ENCODE peak calls at places on chromosome 5, in four cellular contexts. R is spleen, B is endothelial cell of umbilical vein, Q is transverse colon. Y is an unnamed sample.

GRCh38 chr5:1542011-1542410 is 18.3 kb upstream of the LPCAT1 start:
- DNase-seq in Q (no peak), B (no peak), R (no peak), Y (no peak)

GRCh38 chr5:36569456-36569855 is 37.0 kb upstream of the SLC1A3 start:
- DNase-seq in B (no peak), R (no peak), Q (no peak), Y (no peak)

GRCh38 chr5:96509721-96510383 is 76.8 kb upstream of the PCSK1 start:
- DNase-seq in R (no peak), Q (no peak), B (no peak), Y (no peak)

GRCh38 chr5:177299711-177300110 is 3.8 kb downstream of the RAB24 start:
- DNase-seq in Q (no peak), R (peak; percentile 74), B (no peak), Y (no peak)

GRCh38 chr5:154194348-154195329 is 4.1 kb downstream of the GALNT10 start:
- DNase-seq in R (no peak), Q (no peak), B (peak; percentile 25), Y (no peak)

GRCh38 chr5:122258241-122258640 is 53.8 kb upstream of the SNCAIP start:
- DNase-seq in B (no peak), R (no peak), Q (no peak), Y (no peak)

GRCh38 chr5:10513501-10514442 is 50.1 kb upstream of the ANKRD33B start:
- DNase-seq in R (peak; percentile 13), B (peak; percentile 96), Q (no peak), Y (no peak)

GRCh38 chr5:126000533-126000932 is 422.7 kb upstream of the GRAMD2B start:
- DNase-seq in Q (no peak), B (no peak), R (no peak), Y (no peak)

GRCh38 chr5:171766875-171767274 is 18.7 kb upstream of the SMIM23 start:
- DNase-seq in R (no peak), Q (no peak), B (no peak), Y (no peak)

GRCh38 chr5:1652873-1653707 is 129.3 kb upstream of the LPCAT1 start:
- DNase-seq in B (no peak), Q (no peak), R (no peak), Y (no peak)

GRCh38 chr5:65128226-65128625 is 353.5 kb downstream of the ADAMTS6 start:
- DNase-seq in Q (no peak), R (no peak), B (no peak), Y (no peak)

GRCh38 chr5:143434261-143435206 is 31.0 kb upstream of the NR3C1 start:
- DNase-seq in R (peak; percentile 78), B (no peak), Q (no peak), Y (no peak)

GRCh38 chr5:141880961-141881801 is 3.0 kb upstream of the PCDH1 start:
- DNase-seq in B (no peak), Q (no peak), R (peak; percentile 41), Y (no peak)

GRCh38 chr5:39164529-39165402 is 54.6 kb downstream of the FYB1 start:
- DNase-seq in Q (no peak), R (no peak), B (no peak), Y (no peak)

GRCh38 chr5:179530069-179530998 is 20.0 kb upstream of the RUFY1 start:
- DNase-seq in R (peak; percentile 95), B (peak; percentile 75), Q (peak; percentile 72), Y (peak; percentile 62)

GRCh38 chr5:174608631-174609097 is 115.7 kb upstream of the MSX2 start:
- DNase-seq in B (no peak), R (peak; percentile 81), Q (peak; percentile 20), Y (no peak)

GRCh38 chr5:40991168-40991980 is 79.8 kb downstream of the MROH2B start:
- DNase-seq in B (peak; percentile 90), R (no peak), Q (peak; percentile 30), Y (peak; percentile 49)

DNA sequence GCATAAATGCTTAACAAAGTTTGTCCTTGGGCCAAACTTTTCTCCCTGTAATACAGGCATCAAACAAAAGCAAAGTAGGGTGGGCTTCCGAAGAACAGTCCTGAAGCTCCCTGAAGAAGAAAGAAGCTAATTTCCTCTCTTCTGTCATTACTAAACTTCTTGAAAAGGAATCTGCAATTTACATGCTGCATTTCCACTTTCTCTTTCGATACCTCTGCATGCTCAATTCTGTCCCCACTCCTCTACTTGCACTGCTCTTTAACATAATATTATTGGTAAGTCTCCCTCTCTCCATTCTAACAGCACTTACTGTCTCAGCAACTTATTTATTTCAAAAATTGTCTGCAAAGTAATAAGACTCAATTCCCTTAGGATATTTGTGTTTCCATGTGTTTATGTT is 3.9 kb upstream of the PLPP1 start:
- DNase-seq in B (no peak), R (no peak), Q (no peak), Y (no peak)
- H3K4me3 ChIP-seq in B (no peak overlapping the region), R (no peak overlapping the region), Q (no peak overlapping the region), Y (peak overlapping the region; percentile 12)

GRCh38 chr5:76493190-76493837 is 90.2 kb downstream of the IQGAP2 start:
- DNase-seq in R (no peak), B (no peak), Q (peak; percentile 30), Y (no peak)

GRCh38 chr5:76498328-76498727 is 95.2 kb downstream of the IQGAP2 start:
- DNase-seq in B (no peak), Q (no peak), R (no peak), Y (no peak)

GRCh38 chr5:76494201-76494600 is 91.1 kb downstream of the IQGAP2 start:
- DNase-seq in Q (no peak), B (no peak), R (no peak), Y (no peak)

GRCh38 chr5:76492819-76493189 is 89.7 kb downstream of the IQGAP2 start:
- DNase-seq in R (no peak), B (no peak), Q (no peak), Y (no peak)

GRCh38 chr5:76495870-76496269 is 92.8 kb downstream of the IQGAP2 start:
- DNase-seq in Q (no peak), B (no peak), R (no peak), Y (no peak)
- TF ChIP-seq POLR2AphosphoS5 in Q (no peak), B (no peak), R (no peak), Y (no peak)

DNA sequence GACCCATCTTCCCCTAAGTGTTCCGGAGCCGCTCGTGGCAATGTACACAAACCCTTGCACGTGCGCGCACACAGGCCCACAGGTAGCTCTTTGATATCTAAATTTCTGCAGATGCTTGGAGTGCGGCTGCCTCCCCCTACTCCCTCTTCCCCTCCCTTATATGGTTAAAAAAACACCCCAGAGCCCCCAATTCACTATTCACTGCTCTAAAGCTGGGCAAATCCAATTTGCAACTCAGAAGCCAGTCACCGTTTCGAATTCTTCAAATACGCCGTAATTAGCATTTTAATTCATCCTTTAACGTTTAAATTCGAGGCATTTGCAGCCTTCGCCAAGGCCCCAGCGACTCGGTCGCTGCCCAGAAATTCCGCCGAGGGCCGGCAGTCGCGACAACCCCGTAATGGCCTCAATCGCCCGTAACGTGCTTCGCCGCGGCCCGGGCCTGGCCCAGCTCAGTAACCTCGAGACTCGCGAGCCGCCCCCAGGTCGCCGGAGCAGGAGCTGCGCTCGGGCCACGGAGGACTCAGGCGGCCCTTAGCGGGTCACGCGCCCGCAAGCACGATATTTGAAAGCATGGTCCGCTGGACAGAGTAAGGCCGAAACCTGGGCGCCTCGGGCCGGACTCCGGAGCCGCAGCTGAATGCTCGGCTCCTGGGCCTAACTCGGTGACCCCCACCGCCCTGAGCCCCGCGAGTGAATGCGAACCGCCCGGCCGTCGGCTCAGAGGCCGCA is 1.3 kb downstream of the IRX2 start:
- DNase-seq in Q (no peak), B (no peak), R (no peak), Y (no peak)
- H3K4me3 ChIP-seq in Q (peak overlapping the region; percentile 26), B (no peak overlapping the region), R (peak overlapping the region; percentile 7), Y (peak overlapping the region; percentile 98)

GRCh38 chr5:151086905-151087360 is 6.1 kb upstream of the TNIP1 start:
- DNase-seq in B (no peak), R (peak; percentile 89), Q (peak; percentile 79), Y (no peak)
- TF ChIP-seq POLR2AphosphoS5 in B (no peak), R (peak; percentile 61), Q (peak; percentile 25), Y (no peak)

GRCh38 chr5:74020488-74020887 is 394.5 kb downstream of the ARHGEF28 start:
- DNase-seq in Q (no peak), B (no peak), R (no peak), Y (no peak)
- H3K4me3 ChIP-seq in Q (no peak overlapping the region), B (no peak overlapping the region), R (no peak overlapping the region), Y (no peak overlapping the region)

GRCh38 chr5:76836181-76836580 is 13.6 kb upstream of the S100Z start:
- DNase-seq in R (no peak), B (peak; percentile 24), Q (no peak), Y (no peak)

GRCh38 chr5:76836585-76836984 is 13.2 kb upstream of the S100Z start:
- DNase-seq in Q (no peak), R (no peak), B (no peak), Y (no peak)

GRCh38 chr5:76838481-76839261 is 11.1 kb upstream of the S100Z start:
- DNase-seq in Q (peak; percentile 51), R (no peak), B (peak; percentile 27), Y (no peak)
- TF ChIP-seq POLR2AphosphoS5 in Q (no peak), R (no peak), B (no peak), Y (no peak)

DNA sequence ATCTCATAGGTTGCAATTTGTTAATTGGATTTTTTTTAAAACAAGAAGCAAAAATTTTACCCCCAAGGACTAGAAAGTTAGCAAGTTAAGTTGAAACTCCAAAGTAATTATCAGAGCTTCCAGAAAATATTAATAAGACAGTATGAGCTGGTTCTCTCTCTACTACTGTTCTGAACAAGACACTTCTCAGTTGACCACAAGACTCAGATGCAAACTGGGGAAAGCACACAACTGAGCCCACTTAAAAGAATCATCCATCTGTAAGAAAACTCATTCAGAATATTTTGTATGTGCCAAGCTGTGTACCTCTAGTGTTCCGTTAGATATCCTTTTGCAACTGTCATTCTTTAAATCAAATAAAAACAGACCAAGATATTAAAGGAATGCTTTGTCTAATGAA is 60.0 kb downstream of the MAP1B start:
- DNase-seq in B (no peak), Q (no peak), R (no peak), Y (no peak)
- H3K4me3 ChIP-seq in B (no peak overlapping the region), Q (no peak overlapping the region), R (no peak overlapping the region), Y (no peak overlapping the region)